ENCODE peak calls at places on chromosome X, in four cellular contexts. G is progenitor cell of endocrine pancreas, Z is T-helper 1 cell, X is occipital lobe. C is an unnamed sample.

GRCh38 chrX:139203681-139204575 is 326.6 kb upstream of the F9 start:
- DNase-seq in Z (no peak), G (peak; percentile 41), X (no peak), C (no peak)

GRCh38 chrX:109952050-109952449 is 50.9 kb upstream of the TMEM164 start:
- DNase-seq in X (no peak), Z (no peak), G (no peak), C (no peak)

GRCh38 chrX:111047575-111047974 is 48.4 kb upstream of the PAK3 start:
- DNase-seq in G (no peak), Z (no peak), X (no peak), C (no peak)

GRCh38 chrX:150683536-150684146 is 9.6 kb upstream of the MTMR1 start:
- DNase-seq in G (no peak), X (no peak), Z (peak; percentile 28), C (no peak)

GRCh38 chrX:132636080-132636479 is 147.2 kb upstream of the MBNL3 start:
- DNase-seq in X (no peak), G (no peak), Z (no peak), C (no peak)

GRCh38 chrX:95427389-95427788 is 1257.3 kb upstream of the DIAPH2 start:
- DNase-seq in Z (no peak), G (no peak), X (no peak), C (no peak)

GRCh38 chrX:40544343-40545250 is 36.2 kb upstream of the ATP6AP2 start:
- DNase-seq in Z (no peak), X (no peak), G (no peak), C (no peak)

GRCh38 chrX:6021316-6022091 is 207.2 kb downstream of the NLGN4X start:
- DNase-seq in G (peak; percentile 56), Z (no peak), X (peak; percentile 4), C (no peak)

GRCh38 chrX:3811331-3812311 is 98.2 kb upstream of the PRKX start:
- DNase-seq in Z (peak; percentile 23), G (no peak), X (no peak), C (peak; percentile 5)

GRCh38 chrX:118347131-118347530 is 1.2 kb downstream of the WDR44 start:
- DNase-seq in G (no peak), X (no peak), Z (no peak), C (no peak)

GRCh38 chrX:130108647-130109428 is 1.5 kb downstream of the ELF4 start:
- DNase-seq in Z (no peak), X (no peak), G (no peak), C (no peak)

GRCh38 chrX:71919436-71919835 is 8.8 kb downstream of the NHSL2 start:
- DNase-seq in Z (no peak), X (no peak), G (no peak), C (no peak)

GRCh38 chrX:29728639-29729038 is 486.7 kb upstream of the MAGEB2 start:
- DNase-seq in Z (no peak), X (no peak), G (no peak), C (no peak)

GRCh38 chrX:69551421-69552009 is 47.4 kb downstream of the NALF2 start:
- DNase-seq in G (no peak), X (no peak), Z (no peak), C (no peak)

GRCh38 chrX:107684956-107685385 is 56.7 kb downstream of the PRPS1 start:
- DNase-seq in Z (no peak), G (no peak), X (no peak), C (peak; percentile 17)

GRCh38 chrX:15985937-15986336 is 131.3 kb upstream of the AP1S2 start:
- DNase-seq in Z (no peak), X (no peak), G (no peak), C (no peak)

GRCh38 chrX:70439016-70439415 is 5.6 kb upstream of the DLG3 start:
- DNase-seq in Z (no peak), G (no peak), X (no peak), C (no peak)

GRCh38 chrX:139196890-139197289 is 333.6 kb upstream of the F9 start:
- DNase-seq in X (no peak), Z (no peak), G (no peak), C (no peak)

GRCh38 chrX:82029571-82030218 is 827.8 kb downstream of the SH3BGRL start:
- DNase-seq in G (no peak), X (no peak), Z (no peak), C (no peak)

GRCh38 chrX:3191821-3192220 is 150.6 kb downstream of the ARSF start:
- DNase-seq in Z (no peak), X (no peak), G (no peak), C (no peak)

GRCh38 chrX:106612403-106612789 is 618 bp downstream of the RADX start:
- DNase-seq in Z (no peak), X (no peak), G (no peak), C (no peak)

GRCh38 chrX:109390556-109390955 is 91.3 kb downstream of the GUCY2F start:
- DNase-seq in Z (no peak), X (no peak), G (no peak), C (no peak)

GRCh38 chrX:1244164-1245076 is 24.2 kb upstream of the CSF2RA start:
- DNase-seq in G (no peak), X (no peak), Z (no peak), C (no peak)

GRCh38 chrX:117327306-117327705 is 789.3 kb downstream of the KLHL13 start:
- DNase-seq in G (no peak), Z (no peak), X (no peak), C (no peak)

GRCh38 chrX:128975716-128976115 is 547.6 kb downstream of the SMARCA1 start:
- DNase-seq in G (peak; percentile 61), Z (no peak), X (peak; percentile 1), C (no peak)

GRCh38 chrX:10077425-10078188 is 79.2 kb upstream of the CLCN4 start:
- DNase-seq in X (no peak), G (no peak), Z (no peak), C (no peak)

GRCh38 chrX:30217465-30217864 is 2.1 kb downstream of the MAGEB2 start:
- DNase-seq in Z (no peak), X (no peak), G (no peak), C (no peak)

GRCh38 chrX:47499291-47499690 is 16.3 kb upstream of the ZNF41 start:
- DNase-seq in X (no peak), G (no peak), Z (no peak), C (no peak)

GRCh38 chrX:136176399-136176825 is 29.1 kb downstream of the FHL1 start:
- DNase-seq in G (no peak), X (no peak), Z (no peak), C (no peak)

GRCh38 chrX:107565916-107566602 is 62.3 kb upstream of the PRPS1 start:
- DNase-seq in Z (no peak), X (peak; percentile 3), G (peak; percentile 16), C (no peak)

GRCh38 chrX:9765737-9766098 is at the start of gene GPR143:
- DNase-seq in G (no peak), Z (no peak), X (no peak), C (no peak)

GRCh38 chrX:154806837-154807501 is 1.7 kb upstream of the MPP1 start:
- DNase-seq in X (no peak), G (no peak), Z (no peak), C (no peak)

GRCh38 chrX:97616883-97617510 is 733.3 kb downstream of the RPA4 start:
- DNase-seq in G (no peak), X (no peak), Z (no peak), C (no peak)